ENCODE peak calls at places on chromosomes 6 and 20, in five cellular contexts. C, L, W, G and V are unnamed samples.
A peak's percentile ranks its signal among the peaks of the same experiment; 100 is the strongest.

GRCh38 chr20:43837856-43838702 is 76.6 kb upstream of the TOX2 start:
- DNase-seq in L (no peak), G (no peak), W (no peak), C (no peak), V (no peak)

GRCh38 chr6:18997375-18997826 is 610.3 kb downstream of the RNF144B start:
- DNase-seq in L (no peak), G (peak; percentile 24), C (no peak), W (no peak), V (no peak)

GRCh38 chr6:111269401-111269970 is 182.2 kb downstream of the SLC16A10 start:
- DNase-seq in W (no peak), C (no peak), L (no peak), G (no peak), V (no peak)

GRCh38 chr6:151478670-151479069 is 15.1 kb upstream of the CCDC170 start:
- DNase-seq in W (no peak), G (no peak), L (no peak), C (no peak), V (no peak)

GRCh38 chr20:42610070-42610469 is 579.6 kb downstream of the PTPRT start:
- DNase-seq in C (no peak), G (no peak), W (no peak), L (no peak), V (no peak)

GRCh38 chr20:25076731-25077609 is 5.0 kb downstream of the VSX1 start:
- DNase-seq in C (peak; percentile 30), G (no peak), W (no peak), L (peak; percentile 52), V (no peak)

GRCh38 chr20:2005359-2005758 is 11.5 kb upstream of the PDYN start:
- DNase-seq in G (no peak), C (peak; percentile 5), W (no peak), L (no peak), V (no peak)

GRCh38 chr6:107712523-107713213 is 111.4 kb downstream of the SCML4 start:
- DNase-seq in C (peak; percentile 24), L (no peak), W (no peak), G (no peak), V (no peak)

GRCh38 chr20:23361108-23361650 is 803 bp upstream of the GZF1 start:
- DNase-seq in C (peak; percentile 27), W (no peak), G (no peak), L (no peak), V (no peak)

GRCh38 chr6:38871745-38872568 is 156.8 kb downstream of the DNAH8 start:
- DNase-seq in C (peak; percentile 44), L (no peak), W (no peak), G (peak; percentile 22), V (no peak)

GRCh38 chr6:34867484-34867883 is 20.4 kb downstream of the TAF11 start:
- DNase-seq in G (no peak), W (no peak), C (no peak), L (no peak), V (no peak)

GRCh38 chr6:168902075-168902474 is 351.6 kb downstream of the THBS2 start:
- DNase-seq in G (no peak), W (no peak), C (no peak), L (no peak), V (no peak)

GRCh38 chr20:32479012-32479411 is 106.1 kb downstream of the NOL4L start:
- DNase-seq in G (no peak), W (no peak), L (peak; percentile 45), C (no peak), V (no peak)

GRCh38 chr6:159212026-159212425 is 42.8 kb downstream of the FNDC1 start:
- DNase-seq in G (no peak), L (no peak), C (no peak), W (no peak), V (no peak)

GRCh38 chr6:8182857-8183256 is 80.5 kb upstream of the EEF1E1 start:
- DNase-seq in L (no peak), W (no peak), G (peak; percentile 38), C (no peak), V (no peak)

GRCh38 chr6:166572370-166573261 is 13.9 kb downstream of the RAMACL start:
- DNase-seq in W (no peak), C (peak; percentile 78), L (no peak), G (no peak), V (no peak)

GRCh38 chr6:169971951-169972651 is 220.7 kb downstream of the ERMARD start:
- DNase-seq in W (no peak), G (no peak), L (peak; percentile 49), C (no peak), V (peak; percentile 60)

GRCh38 chr20:1417273-1417672 is 24.4 kb upstream of the FKBP1A start:
- DNase-seq in C (peak; percentile 55), W (no peak), G (no peak), L (no peak), V (no peak)

GRCh38 chr20:51884561-51884960 is 82.2 kb upstream of the SALL4 start:
- DNase-seq in C (no peak), W (no peak), G (no peak), L (no peak), V (no peak)

GRCh38 chr6:88166901-88167624 is 916 bp upstream of the CNR1 start:
- DNase-seq in L (peak; percentile 84), W (no peak), G (no peak), C (no peak), V (no peak)

GRCh38 chr20:40191573-40191972 is 497.5 kb downstream of the MAFB start:
- DNase-seq in G (no peak), W (peak; percentile 14), C (no peak), L (no peak), V (no peak)

GRCh38 chr6:12509060-12509459 is 207.5 kb upstream of the PHACTR1 start:
- DNase-seq in C (no peak), G (no peak), L (no peak), W (no peak), V (no peak)

GRCh38 chr6:134935076-134935475 is 14.8 kb downstream of the ALDH8A1 start:
- DNase-seq in W (no peak), C (no peak), L (no peak), G (no peak), V (no peak)